ENCODE peak calls at places on chromosomes 7 and 10, in four cellular contexts. One of them, this sample, is unnamed.

GRCh38 chr10:299969-300368 is 164.7 kb downstream of the ZMYND11 start:
- DNase-seq in NCI-H1092 treated with DMSO at 0.1 percent for 48 hours: no peak
- DNase-seq in KBM-7: no peak
- DNase-seq in stimulated activated CD4-positive, alpha-beta T cell treated with anti-CD3 and anti-CD28 coated beads, Interleukin-15, amount 100 ng/mL, for 24 hours: no peak
- DNase-seq in this sample: no peak

GRCh38 chr7:49771427-49772176 is 1.8 kb upstream of the VWC2 start:
- DNase-seq in stimulated activated CD4-positive, alpha-beta T cell treated with anti-CD3 and anti-CD28 coated beads, Interleukin-15, amount 100 ng/mL, for 24 hours: no peak
- DNase-seq in KBM-7: no peak
- DNase-seq in NCI-H1092 treated with DMSO at 0.1 percent for 48 hours: no peak
- DNase-seq in this sample: no peak

GRCh38 chr7:157477550-157478212 is 140.9 kb downstream of the DNAJB6 start:
- DNase-seq in NCI-H1092 treated with DMSO at 0.1 percent for 48 hours: no peak
- DNase-seq in stimulated activated CD4-positive, alpha-beta T cell treated with anti-CD3 and anti-CD28 coated beads, Interleukin-15, amount 100 ng/mL, for 24 hours: peak; percentile 56
- DNase-seq in KBM-7: no peak
- DNase-seq in this sample: no peak

GRCh38 chr10:119910689-119911088 is 18.2 kb downstream of the SEC23IP start:
- DNase-seq in stimulated activated CD4-positive, alpha-beta T cell treated with anti-CD3 and anti-CD28 coated beads, Interleukin-15, amount 100 ng/mL, for 24 hours: no peak
- DNase-seq in KBM-7: no peak
- DNase-seq in NCI-H1092 treated with DMSO at 0.1 percent for 48 hours: no peak
- DNase-seq in this sample: no peak

GRCh38 chr7:128104109-128104742 is 73.0 kb upstream of the LRRC4 start:
- DNase-seq in stimulated activated CD4-positive, alpha-beta T cell treated with anti-CD3 and anti-CD28 coated beads, Interleukin-15, amount 100 ng/mL, for 24 hours: no peak
- DNase-seq in KBM-7: peak; percentile 16
- DNase-seq in NCI-H1092 treated with DMSO at 0.1 percent for 48 hours: peak; percentile 42
- DNase-seq in this sample: no peak

GRCh38 chr10:107056160-107056559 is 108.3 kb downstream of the SORCS1 start:
- DNase-seq in NCI-H1092 treated with DMSO at 0.1 percent for 48 hours: no peak
- DNase-seq in KBM-7: no peak
- DNase-seq in stimulated activated CD4-positive, alpha-beta T cell treated with anti-CD3 and anti-CD28 coated beads, Interleukin-15, amount 100 ng/mL, for 24 hours: no peak
- DNase-seq in this sample: no peak

GRCh38 chr7:128032605-128033235 is 1.5 kb upstream of the LRRC4 start:
- DNase-seq in NCI-H1092 treated with DMSO at 0.1 percent for 48 hours: no peak
- DNase-seq in stimulated activated CD4-positive, alpha-beta T cell treated with anti-CD3 and anti-CD28 coated beads, Interleukin-15, amount 100 ng/mL, for 24 hours: peak; percentile 36
- DNase-seq in KBM-7: no peak
- DNase-seq in this sample: peak; percentile 58

GRCh38 chr7:123485187-123485586 is 49.2 kb downstream of the IQUB start:
- DNase-seq in stimulated activated CD4-positive, alpha-beta T cell treated with anti-CD3 and anti-CD28 coated beads, Interleukin-15, amount 100 ng/mL, for 24 hours: no peak
- DNase-seq in KBM-7: no peak
- DNase-seq in NCI-H1092 treated with DMSO at 0.1 percent for 48 hours: no peak
- DNase-seq in this sample: no peak

GRCh38 chr7:111424768-111425167 is 137.5 kb downstream of the IMMP2L start:
- DNase-seq in NCI-H1092 treated with DMSO at 0.1 percent for 48 hours: no peak
- DNase-seq in KBM-7: no peak
- DNase-seq in stimulated activated CD4-positive, alpha-beta T cell treated with anti-CD3 and anti-CD28 coated beads, Interleukin-15, amount 100 ng/mL, for 24 hours: no peak
- DNase-seq in this sample: no peak

GRCh38 chr10:4459531-4459930 is 366.5 kb upstream of the AKR1E2 start:
- DNase-seq in KBM-7: no peak
- DNase-seq in stimulated activated CD4-positive, alpha-beta T cell treated with anti-CD3 and anti-CD28 coated beads, Interleukin-15, amount 100 ng/mL, for 24 hours: no peak
- DNase-seq in NCI-H1092 treated with DMSO at 0.1 percent for 48 hours: no peak
- DNase-seq in this sample: no peak

GRCh38 chr7:142384508-142384922 is 126.7 kb upstream of the PRSS58 start:
- DNase-seq in KBM-7: peak; percentile 95
- DNase-seq in NCI-H1092 treated with DMSO at 0.1 percent for 48 hours: no peak
- DNase-seq in stimulated activated CD4-positive, alpha-beta T cell treated with anti-CD3 and anti-CD28 coated beads, Interleukin-15, amount 100 ng/mL, for 24 hours: peak; percentile 69
- DNase-seq in this sample: no peak

GRCh38 chr7:70937424-70937823 is 194.5 kb upstream of the GALNT17 start:
- DNase-seq in KBM-7: no peak
- DNase-seq in stimulated activated CD4-positive, alpha-beta T cell treated with anti-CD3 and anti-CD28 coated beads, Interleukin-15, amount 100 ng/mL, for 24 hours: no peak
- DNase-seq in NCI-H1092 treated with DMSO at 0.1 percent for 48 hours: no peak
- DNase-seq in this sample: no peak

GRCh38 chr10:10209152-10209551 is 808.5 kb upstream of the CELF2 start:
- DNase-seq in KBM-7: no peak
- DNase-seq in stimulated activated CD4-positive, alpha-beta T cell treated with anti-CD3 and anti-CD28 coated beads, Interleukin-15, amount 100 ng/mL, for 24 hours: no peak
- DNase-seq in NCI-H1092 treated with DMSO at 0.1 percent for 48 hours: no peak
- DNase-seq in this sample: no peak

GRCh38 chr7:34806831-34807230 is 148.8 kb downstream of the NPSR1 start:
- DNase-seq in KBM-7: no peak
- DNase-seq in NCI-H1092 treated with DMSO at 0.1 percent for 48 hours: no peak
- DNase-seq in stimulated activated CD4-positive, alpha-beta T cell treated with anti-CD3 and anti-CD28 coated beads, Interleukin-15, amount 100 ng/mL, for 24 hours: no peak
- DNase-seq in this sample: no peak

GRCh38 chr7:26198133-26198780 is 2.3 kb downstream of the HNRNPA2B1 start:
- DNase-seq in stimulated activated CD4-positive, alpha-beta T cell treated with anti-CD3 and anti-CD28 coated beads, Interleukin-15, amount 100 ng/mL, for 24 hours: no peak
- DNase-seq in NCI-H1092 treated with DMSO at 0.1 percent for 48 hours: peak; percentile 59
- DNase-seq in KBM-7: peak; percentile 77
- DNase-seq in this sample: peak; percentile 17

GRCh38 chr10:127259385-127259784 is 63.0 kb upstream of the INSYN2A start:
- DNase-seq in NCI-H1092 treated with DMSO at 0.1 percent for 48 hours: no peak
- DNase-seq in KBM-7: no peak
- DNase-seq in stimulated activated CD4-positive, alpha-beta T cell treated with anti-CD3 and anti-CD28 coated beads, Interleukin-15, amount 100 ng/mL, for 24 hours: no peak
- DNase-seq in this sample: no peak

GRCh38 chr7:417625-417889 is 102.1 kb downstream of the PDGFA start:
- DNase-seq in KBM-7: no peak
- DNase-seq in stimulated activated CD4-positive, alpha-beta T cell treated with anti-CD3 and anti-CD28 coated beads, Interleukin-15, amount 100 ng/mL, for 24 hours: no peak
- DNase-seq in NCI-H1092 treated with DMSO at 0.1 percent for 48 hours: no peak
- DNase-seq in this sample: no peak

GRCh38 chr7:31814187-31814586 is 127.2 kb downstream of the PPP1R17 start:
- DNase-seq in KBM-7: peak; percentile 23
- DNase-seq in NCI-H1092 treated with DMSO at 0.1 percent for 48 hours: no peak
- DNase-seq in stimulated activated CD4-positive, alpha-beta T cell treated with anti-CD3 and anti-CD28 coated beads, Interleukin-15, amount 100 ng/mL, for 24 hours: no peak
- DNase-seq in this sample: peak; percentile 8

GRCh38 chr7:52842192-52842900 is 193.1 kb upstream of the POM121L12 start:
- DNase-seq in KBM-7: no peak
- DNase-seq in NCI-H1092 treated with DMSO at 0.1 percent for 48 hours: no peak
- DNase-seq in stimulated activated CD4-positive, alpha-beta T cell treated with anti-CD3 and anti-CD28 coated beads, Interleukin-15, amount 100 ng/mL, for 24 hours: no peak
- DNase-seq in this sample: no peak

GRCh38 chr10:100983868-100984669 is 3.2 kb downstream of the MRPL43 start:
- DNase-seq in NCI-H1092 treated with DMSO at 0.1 percent for 48 hours: no peak
- DNase-seq in KBM-7: no peak
- DNase-seq in stimulated activated CD4-positive, alpha-beta T cell treated with anti-CD3 and anti-CD28 coated beads, Interleukin-15, amount 100 ng/mL, for 24 hours: no peak
- DNase-seq in this sample: no peak